ENCODE peak calls at places on chromosomes 2 and 18, in four cellular contexts. One of them, this sample, is unnamed. For H3K36me3, the result is how much of the 10 kb centered on the place peaks cover.

GRCh38 chr2:113070606-113070975 is 2.8 kb downstream of the IL1F10 start:
- DNase-seq in GM23248: no peak
- DNase-seq in upper lobe of right lung: no peak
- DNase-seq in kidney epithelial cell: no peak
- DNase-seq in this sample: no peak

GRCh38 chr2:62794791-62795190 is 89.3 kb downstream of the EHBP1 start:
- DNase-seq in kidney epithelial cell: no peak
- DNase-seq in upper lobe of right lung: no peak
- DNase-seq in GM23248: peak
- DNase-seq in this sample: no peak

GRCh38 chr2:15687720-15688119 is 96.1 kb downstream of the DDX1 start:
- DNase-seq in GM23248: no peak
- DNase-seq in upper lobe of right lung: no peak
- DNase-seq in kidney epithelial cell: no peak
- DNase-seq in this sample: no peak

GRCh38 chr2:96663177-96663576 is 20.6 kb downstream of the FER1L5 start:
- DNase-seq in GM23248: no peak
- DNase-seq in kidney epithelial cell: no peak
- DNase-seq in upper lobe of right lung: no peak
- DNase-seq in this sample: no peak

GRCh38 chr2:98570356-98570755 is 38.0 kb downstream of the COA5 start:
- DNase-seq in upper lobe of right lung: no peak
- DNase-seq in kidney epithelial cell: no peak
- DNase-seq in GM23248: no peak
- DNase-seq in this sample: no peak

GRCh38 chr2:26696352-26696816 is 3.9 kb downstream of the KCNK3 start:
- DNase-seq in upper lobe of right lung: no peak
- DNase-seq in kidney epithelial cell: peak
- DNase-seq in GM23248: peak
- DNase-seq in this sample: peak

GRCh38 chr2:238030422-238031155 is 30.2 kb upstream of the SCLY start:
- DNase-seq in upper lobe of right lung: no peak
- DNase-seq in GM23248: no peak
- DNase-seq in kidney epithelial cell: no peak
- DNase-seq in this sample: no peak

GRCh38 chr2:174760845-174761473 is 3.3 kb downstream of the CHRNA1 start:
- DNase-seq in kidney epithelial cell: no peak
- DNase-seq in GM23248: no peak
- DNase-seq in upper lobe of right lung: no peak
- DNase-seq in this sample: no peak

GRCh38 chr2:224982226-224982625 is 60.0 kb downstream of the DOCK10 start:
- DNase-seq in upper lobe of right lung: no peak
- DNase-seq in kidney epithelial cell: no peak
- DNase-seq in GM23248: no peak
- DNase-seq in this sample: no peak

GRCh38 chr2:3849213-3849612 is 145.8 kb downstream of the DCDC2C start:
- DNase-seq in upper lobe of right lung: no peak
- DNase-seq in GM23248: no peak
- DNase-seq in kidney epithelial cell: no peak
- DNase-seq in this sample: no peak

GRCh38 chr2:128642316-128642715 is 323.6 kb upstream of the HS6ST1 start:
- DNase-seq in kidney epithelial cell: no peak
- DNase-seq in upper lobe of right lung: peak
- DNase-seq in GM23248: no peak
- DNase-seq in this sample: no peak

GRCh38 chr2:52818958-52819357 is 948.6 kb upstream of the CHAC2 start:
- DNase-seq in GM23248: no peak
- DNase-seq in upper lobe of right lung: no peak
- DNase-seq in kidney epithelial cell: no peak
- DNase-seq in this sample: no peak

GRCh38 chr2:146003337-146003736 is 1483.4 kb upstream of the ZEB2 start:
- DNase-seq in kidney epithelial cell: no peak
- DNase-seq in upper lobe of right lung: no peak
- DNase-seq in GM23248: no peak
- DNase-seq in this sample: no peak

GRCh38 chr18:76447268-76447890 is 47.7 kb downstream of the ZNF516 start:
- DNase-seq in GM23248: peak
- DNase-seq in kidney epithelial cell: no peak
- DNase-seq in upper lobe of right lung: no peak
- DNase-seq in this sample: no peak

GRCh38 chr2:181430406-181431199 is 26.6 kb upstream of the ITGA4 start:
- DNase-seq in GM23248: peak
- DNase-seq in upper lobe of right lung: no peak
- DNase-seq in kidney epithelial cell: no peak
- DNase-seq in this sample: no peak

GRCh38 chr18:13437801-13438506 is 219.4 kb downstream of the LDLRAD4 start:
- DNase-seq in GM23248: no peak
- DNase-seq in kidney epithelial cell: no peak
- DNase-seq in upper lobe of right lung: no peak
- DNase-seq in this sample: no peak

GRCh38 chr18:363327-364115 is 95.7 kb upstream of the THOC1 start:
- DNase-seq in upper lobe of right lung: no peak
- DNase-seq in kidney epithelial cell: no peak
- DNase-seq in GM23248: peak
- DNase-seq in this sample: no peak

GRCh38 chr2:112055833-112056625 is 960 bp downstream of the TMEM87B start:
- DNase-seq in upper lobe of right lung: peak
- DNase-seq in kidney epithelial cell: peak
- DNase-seq in GM23248: peak
- DNase-seq in this sample: peak

GRCh38 chr2:202104286-202104870 is 31.3 kb downstream of the KIAA2012 start:
- DNase-seq in kidney epithelial cell: no peak
- DNase-seq in upper lobe of right lung: peak
- DNase-seq in GM23248: peak
- DNase-seq in this sample: peak

GRCh38 chr2:95075440-95075885 is 46.1 kb downstream of the MRPS5 start:
- DNase-seq in kidney epithelial cell: no peak
- DNase-seq in GM23248: no peak
- DNase-seq in upper lobe of right lung: no peak
- DNase-seq in this sample: no peak

GRCh38 chr2:121974919-121975654 is 219.6 kb downstream of the TSN start:
- DNase-seq in GM23248: peak
- DNase-seq in kidney epithelial cell: peak
- DNase-seq in upper lobe of right lung: no peak
- DNase-seq in this sample: peak
- H3K4me3 ChIP-seq in GM23248: peak
- H3K4me3 ChIP-seq in kidney epithelial cell: no peak
- H3K4me3 ChIP-seq in upper lobe of right lung: peak
- H3K4me3 ChIP-seq in this sample: peak

GRCh38 chr2:137772451-137772850 is 191.8 kb upstream of the HNMT start:
- DNase-seq in kidney epithelial cell: no peak
- DNase-seq in upper lobe of right lung: no peak
- DNase-seq in GM23248: no peak
- DNase-seq in this sample: no peak

GRCh38 chr2:137771064-137771463 is 193.2 kb upstream of the HNMT start:
- DNase-seq in upper lobe of right lung: no peak
- DNase-seq in kidney epithelial cell: no peak
- DNase-seq in GM23248: no peak
- DNase-seq in this sample: no peak

GRCh38 chr2:137775529-137775928 is 188.7 kb upstream of the HNMT start:
- DNase-seq in kidney epithelial cell: no peak
- DNase-seq in upper lobe of right lung: no peak
- DNase-seq in GM23248: no peak
- DNase-seq in this sample: no peak

DNA sequence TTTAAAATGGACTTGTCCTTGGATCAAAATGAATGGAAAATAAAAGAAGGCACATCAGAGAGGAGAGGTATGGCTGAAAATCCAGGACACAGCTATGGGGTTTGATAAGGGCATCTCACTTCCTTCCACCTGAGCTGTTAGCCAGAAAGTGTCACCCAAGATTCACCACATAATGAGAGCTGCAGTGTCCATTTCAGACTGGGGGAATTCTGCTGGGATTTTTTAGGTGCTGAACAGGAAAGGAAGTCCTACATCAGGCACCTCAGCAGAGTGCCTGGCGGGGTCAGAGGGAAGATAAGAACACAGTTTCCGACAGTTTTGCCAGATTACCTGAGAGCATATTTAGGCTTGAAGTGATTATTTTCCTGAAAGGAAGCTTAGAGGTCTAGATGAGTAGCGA is 187.6 kb upstream of the HNMT start:
- DNase-seq in GM23248: no peak
- DNase-seq in kidney epithelial cell: no peak
- DNase-seq in upper lobe of right lung: no peak
- DNase-seq in this sample: no peak
- H3K36me3 ChIP-seq in GM23248: under half
- H3K36me3 ChIP-seq in kidney epithelial cell: under half
- H3K36me3 ChIP-seq in upper lobe of right lung: under half
- H3K36me3 ChIP-seq in this sample: under half

DNA sequence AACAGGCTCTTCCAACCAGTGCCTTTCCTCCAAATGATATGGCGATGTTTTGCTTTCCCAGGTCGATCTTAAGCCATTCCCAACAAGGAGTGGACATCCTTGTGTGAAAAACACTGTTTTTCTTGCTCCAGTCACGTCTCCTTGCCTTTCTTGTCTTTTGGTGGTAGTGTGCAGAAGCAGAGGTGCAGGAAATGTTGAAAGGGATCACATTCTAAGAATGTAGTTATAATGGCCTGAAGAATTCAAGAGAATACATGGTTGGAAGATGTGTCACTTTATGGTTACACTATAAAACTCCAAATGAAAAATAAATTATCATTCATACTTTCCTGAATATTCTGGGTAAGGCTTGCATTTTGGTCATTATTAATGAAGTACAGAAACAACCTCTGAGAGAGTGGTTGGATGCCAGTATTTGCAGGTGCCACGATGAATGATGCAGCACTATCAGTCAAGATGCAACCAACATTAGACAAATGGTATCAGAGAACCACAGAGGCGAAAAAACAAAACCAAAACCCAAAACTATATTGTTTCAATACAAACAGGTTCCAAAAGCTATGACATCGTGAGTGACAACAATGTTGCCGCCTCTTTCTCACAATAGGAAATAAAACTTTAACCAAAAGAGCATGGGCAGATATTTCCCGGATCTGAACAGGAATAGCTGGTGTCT is 27.5 kb upstream of the POLE4 start:
- DNase-seq in upper lobe of right lung: no peak
- DNase-seq in GM23248: no peak
- DNase-seq in kidney epithelial cell: no peak
- DNase-seq in this sample: no peak
- H3K4me3 ChIP-seq in upper lobe of right lung: no peak
- H3K4me3 ChIP-seq in GM23248: no peak
- H3K4me3 ChIP-seq in kidney epithelial cell: no peak
- H3K4me3 ChIP-seq in this sample: no peak

GRCh38 chr2:11811036-11811654 is 64.7 kb downstream of the LPIN1 start:
- DNase-seq in kidney epithelial cell: no peak
- DNase-seq in GM23248: peak
- DNase-seq in upper lobe of right lung: no peak
- DNase-seq in this sample: peak

GRCh38 chr2:11813951-11814350 is 67.5 kb downstream of the LPIN1 start:
- DNase-seq in upper lobe of right lung: no peak
- DNase-seq in kidney epithelial cell: no peak
- DNase-seq in GM23248: no peak
- DNase-seq in this sample: no peak

GRCh38 chr2:11814979-11815510 is 68.6 kb downstream of the LPIN1 start:
- DNase-seq in kidney epithelial cell: no peak
- DNase-seq in GM23248: no peak
- DNase-seq in upper lobe of right lung: no peak
- DNase-seq in this sample: no peak

GRCh38 chr2:11810237-11810977 is 64.0 kb downstream of the LPIN1 start:
- DNase-seq in kidney epithelial cell: no peak
- DNase-seq in upper lobe of right lung: no peak
- DNase-seq in GM23248: no peak
- DNase-seq in this sample: no peak

GRCh38 chr2:11812466-11813100 is 66.2 kb downstream of the LPIN1 start:
- DNase-seq in kidney epithelial cell: no peak
- DNase-seq in GM23248: no peak
- DNase-seq in upper lobe of right lung: no peak
- DNase-seq in this sample: no peak
- H3K36me3 ChIP-seq in kidney epithelial cell: under half
- H3K36me3 ChIP-seq in GM23248: under half
- H3K36me3 ChIP-seq in upper lobe of right lung: half or more
- H3K36me3 ChIP-seq in this sample: half or more